ENCODE peak calls at places on chromosomes 12 and 14, in five cellular contexts. Q is H7, L is fibroblast of pulmonary artery, G is colonic mucosa, K is choroid plexus epithelial cell. F is an unnamed sample.

GRCh38 chr12:75443709-75444108 is 36.8 kb upstream of the GLIPR1 start:
- DNase-seq in Q (no peak), L (no peak), G (no peak), K (no peak), F (no peak)

GRCh38 chr12:32891956-32892355 is 4.6 kb downstream of the PKP2 start:
- DNase-seq in Q (peak), L (peak), G (no peak), K (peak), F (no peak)

GRCh38 chr14:50943943-50944646 is at the start of gene PYGL:
- DNase-seq in Q (peak), L (peak), G (peak), K (peak), F (no peak)

GRCh38 chr12:76374395-76375020 is 26.3 kb upstream of the BBS10 start:
- DNase-seq in Q (no peak), L (no peak), G (no peak), K (peak), F (no peak)

GRCh38 chr12:5511644-5512584 is 80.0 kb downstream of the NTF3 start:
- DNase-seq in Q (peak), L (peak), G (peak), K (peak), F (peak)

GRCh38 chr12:101521136-101521535 is 46.0 kb downstream of the SPIC start:
- DNase-seq in Q (no peak), L (no peak), G (no peak), K (no peak), F (no peak)

GRCh38 chr14:81447018-81447770 is 47.1 kb upstream of the STON2 start:
- DNase-seq in Q (no peak), L (no peak), G (no peak), K (no peak), F (no peak)

GRCh38 chr14:88904864-88905263 is 80.4 kb downstream of the TTC8 start:
- DNase-seq in Q (no peak), L (peak), G (no peak), K (peak), F (no peak)

GRCh38 chr14:77026930-77027537 is 1.5 kb downstream of the IRF2BPL start:
- DNase-seq in Q (peak), L (peak), G (no peak), K (peak), F (no peak)

GRCh38 chr12:89098390-89099102 is 253.8 kb downstream of the DUSP6 start:
- DNase-seq in Q (peak), L (peak), G (no peak), K (no peak), F (no peak)

GRCh38 chr12:47270782-47271664 is 191.3 kb upstream of the AMIGO2 start:
- DNase-seq in Q (no peak), L (peak), G (no peak), K (peak), F (no peak)

GRCh38 chr14:73463411-73463810 is 5.1 kb upstream of the NUMB start:
- DNase-seq in Q (no peak), L (peak), G (no peak), K (peak), F (peak)
- H3K4me3 ChIP-seq in Q (no peak), L (peak), G (peak), K (peak), F (peak)

GRCh38 chr12:114682101-114682919 is 1.7 kb downstream of the TBX3 start:
- DNase-seq in Q (no peak), L (no peak), G (no peak), K (no peak), F (no peak)

GRCh38 chr12:114679942-114680341 is 4.0 kb downstream of the TBX3 start:
- DNase-seq in Q (no peak), L (no peak), G (no peak), K (no peak), F (no peak)

GRCh38 chr12:114679452-114679875 is 4.5 kb downstream of the TBX3 start:
- DNase-seq in Q (no peak), L (no peak), G (no peak), K (peak), F (no peak)

GRCh38 chr12:114681149-114681849 is 2.7 kb downstream of the TBX3 start:
- DNase-seq in Q (peak), L (peak), G (no peak), K (peak), F (no peak)

DNA sequence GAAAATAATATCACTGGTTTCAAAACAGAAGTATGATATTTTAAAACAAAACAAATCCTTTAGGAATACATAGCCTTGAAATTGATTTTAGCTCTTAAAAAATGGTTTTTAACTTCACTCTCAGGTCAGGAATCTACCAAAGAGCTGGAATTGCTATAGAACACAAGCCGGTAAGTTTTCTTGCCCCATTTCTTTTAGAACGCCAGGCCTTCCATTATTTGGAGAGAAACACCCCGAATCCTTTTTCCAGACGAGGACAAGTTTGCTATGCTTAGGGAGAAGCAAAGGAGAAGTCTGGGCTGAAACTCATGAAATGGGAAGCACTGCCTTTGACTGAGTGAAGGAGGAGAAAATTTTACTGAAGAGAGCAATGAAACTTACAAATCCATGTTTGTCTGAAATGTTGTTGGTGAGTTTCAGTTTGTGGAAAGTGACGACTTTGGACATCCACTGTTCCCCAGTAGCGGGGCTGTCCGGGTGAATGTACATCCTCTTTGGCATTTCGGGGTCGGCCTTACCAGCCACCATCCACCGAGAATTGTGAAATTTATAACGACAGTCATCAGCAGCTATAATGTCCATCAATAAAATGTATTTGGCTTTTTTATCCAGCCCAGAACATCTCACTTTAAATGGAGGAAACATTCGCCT is 3.4 kb downstream of the TBX3 start:
- DNase-seq in Q (no peak), L (no peak), G (no peak), K (no peak), F (no peak)
- H3K4me3 ChIP-seq in Q (no peak), L (peak), G (no peak), K (peak), F (peak)

GRCh38 chr12:618626-619025 is 44.6 kb downstream of the NINJ2 start:
- DNase-seq in Q (no peak), L (no peak), G (no peak), K (no peak), F (no peak)
- H3K4me3 ChIP-seq in Q (no peak), L (no peak), G (no peak), K (no peak), F (no peak)

GRCh38 chr14:38900887-38901286 is 202.1 kb downstream of the SEC23A start:
- DNase-seq in Q (no peak), L (no peak), G (no peak), K (no peak), F (no peak)
- H3K4me3 ChIP-seq in Q (no peak), L (no peak), G (no peak), K (no peak), F (no peak)

DNA sequence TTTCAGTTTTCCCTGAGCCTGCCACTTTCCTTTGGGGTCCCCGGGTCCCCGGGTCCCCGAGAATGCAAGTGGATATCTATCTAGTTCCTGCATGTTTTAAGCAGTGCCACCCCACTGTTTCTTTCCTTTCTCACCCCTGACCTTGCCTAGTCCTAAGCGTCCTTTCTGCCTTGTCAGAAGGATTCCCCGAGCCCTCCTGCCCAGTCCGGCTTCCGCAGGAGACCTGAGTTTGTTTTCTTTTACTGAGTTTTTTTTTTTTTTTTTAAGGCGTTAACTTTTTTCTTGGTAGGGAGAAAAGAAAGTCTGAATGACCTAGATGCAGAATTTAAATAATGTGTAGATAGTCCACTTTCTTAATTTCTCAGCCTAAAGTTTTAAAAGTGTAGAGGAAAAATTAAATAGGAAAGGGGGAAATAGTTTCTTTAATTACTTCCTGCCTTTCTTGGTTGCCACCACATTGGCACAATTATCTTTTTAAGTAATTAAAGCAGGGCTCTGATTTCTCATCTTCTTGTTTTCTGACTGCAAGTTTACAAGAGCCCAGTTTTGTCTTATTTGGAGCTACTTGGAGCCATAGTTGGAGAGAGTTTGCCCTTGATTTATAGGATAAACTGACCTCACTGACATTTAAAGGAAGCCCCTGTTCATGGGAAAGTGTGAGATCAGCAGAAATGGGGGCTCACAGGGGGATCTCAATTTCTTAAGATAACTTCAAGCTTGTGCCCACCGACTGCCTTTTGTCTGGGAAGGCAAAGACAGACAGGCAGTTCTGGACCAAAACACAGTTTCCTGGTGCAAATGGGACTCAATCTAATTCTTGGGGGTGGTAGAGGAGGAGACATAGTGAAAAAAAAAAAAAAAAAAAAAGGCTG is 2.9 kb downstream of the PAX9 start:
- DNase-seq in Q (peak), L (no peak), G (no peak), K (no peak), F (no peak)
- H3K4me3 ChIP-seq in Q (no peak), L (no peak), G (no peak), K (no peak), F (no peak)

DNA sequence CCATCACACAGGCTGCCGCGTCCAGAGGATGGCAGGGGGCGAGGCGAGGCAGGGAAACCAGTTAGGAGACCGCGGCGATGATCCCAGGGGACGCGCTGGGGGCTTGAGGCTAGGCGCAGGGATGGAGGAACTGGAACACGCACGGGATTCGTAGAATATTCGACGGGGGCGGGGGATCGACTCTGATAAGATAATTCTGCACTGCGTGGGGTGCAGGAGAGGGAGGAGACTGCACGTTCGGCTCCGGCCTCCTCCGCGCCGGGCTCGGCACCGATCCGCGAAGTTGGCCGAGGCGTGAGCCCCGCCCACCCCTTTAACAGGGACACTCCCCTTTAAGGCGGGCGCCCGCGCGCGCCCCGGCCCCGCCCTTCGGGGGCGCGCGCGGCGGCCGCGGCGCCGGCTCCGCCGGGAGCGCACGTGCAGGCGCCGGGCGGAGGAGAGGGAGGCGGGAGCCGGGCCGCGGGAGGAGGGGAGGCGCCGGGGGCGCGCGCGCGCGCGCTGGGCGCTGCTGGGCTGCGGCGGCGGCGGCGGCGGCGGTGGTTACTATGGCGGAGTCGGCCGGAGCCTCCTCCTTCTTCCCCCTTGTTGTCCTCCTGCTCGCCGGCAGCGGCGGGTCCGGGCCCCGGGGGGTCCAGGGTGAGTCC is at the start of gene ACVR1B:
- DNase-seq in Q (peak), L (peak), G (peak), K (peak), F (peak)
- H3K4me3 ChIP-seq in Q (peak), L (peak), G (peak), K (peak), F (peak)

DNA sequence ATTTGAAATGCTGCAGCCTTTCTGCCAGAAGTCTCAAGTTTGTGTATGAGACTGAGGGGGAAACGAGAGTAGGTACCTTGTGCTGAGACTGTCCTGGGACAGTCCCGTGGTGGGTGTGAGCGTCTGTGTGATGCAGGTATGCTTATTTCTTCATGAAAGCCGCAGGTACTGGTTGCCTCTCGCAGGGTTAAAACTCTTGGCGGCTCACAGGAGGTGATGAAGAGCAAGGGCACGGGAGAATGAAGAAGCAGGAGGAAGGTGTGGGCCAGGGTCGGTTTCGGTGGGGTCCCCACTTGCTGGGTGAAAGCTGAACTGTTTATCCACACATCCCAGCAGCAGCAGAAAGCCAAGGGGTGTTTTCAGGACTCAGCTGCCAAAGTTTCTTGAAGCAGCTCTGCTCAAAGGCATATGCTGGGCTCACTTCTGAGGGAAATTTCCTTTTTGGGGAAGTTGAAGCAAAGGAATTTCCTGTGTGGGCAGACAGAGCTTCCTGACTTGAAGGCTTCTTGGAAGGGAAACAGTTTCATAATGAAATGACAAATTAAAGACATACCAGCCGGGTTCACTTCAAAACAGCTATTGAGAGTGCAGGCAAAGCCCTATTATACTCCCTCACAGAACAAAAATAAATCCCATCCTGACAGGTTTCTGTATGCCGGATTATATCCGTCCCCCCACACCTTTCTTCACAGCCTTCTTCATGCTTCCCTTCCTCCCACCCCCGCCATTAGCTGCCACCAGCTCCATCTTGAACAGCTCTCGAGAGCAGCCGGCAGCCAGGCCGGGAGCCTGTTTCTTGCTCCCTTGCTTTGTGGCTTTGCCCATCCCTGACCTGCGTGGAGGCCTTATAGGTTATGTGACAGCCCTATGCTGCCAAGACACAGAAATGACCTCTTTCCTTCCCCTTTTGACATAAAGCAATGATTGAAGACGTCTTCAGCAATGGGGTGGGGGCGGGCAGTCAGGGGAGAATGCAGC is 116.6 kb downstream of the ETV6 start:
- DNase-seq in Q (no peak), L (peak), G (no peak), K (peak), F (peak)
- H3K4me3 ChIP-seq in Q (no peak), L (no peak), G (no peak), K (no peak), F (no peak)

GRCh38 chr12:110579889-110580253 is 3.2 kb downstream of the PPTC7 start:
- DNase-seq in Q (no peak), L (no peak), G (no peak), K (no peak), F (no peak)
- H3K4me3 ChIP-seq in Q (no peak), L (no peak), G (no peak), K (no peak), F (no peak)

F was measured in AG04450.